ENCODE peak calls at places on chromosomes 4 and X, in seven cellular contexts. Y, K, X, H, I, C and U are unnamed samples.

GRCh38 chrX:74080165-74080564 is 223.8 kb upstream of the ZCCHC13 start:
- DNase-seq in C (no peak), Y (no peak), X (no peak), H (no peak), K (no peak), I (no peak), U (no peak)

GRCh38 chrX:71911731-71912050 is 1.0 kb downstream of the NHSL2 start:
- DNase-seq in K (no peak), Y (no peak), H (peak; percentile 30), I (peak; percentile 74), C (no peak), X (no peak), U (no peak)

GRCh38 chrX:133413218-133413925 is 1.9 kb downstream of the GPC4 start:
- DNase-seq in K (peak; percentile 18), X (peak; percentile 64), C (no peak), H (no peak), I (peak; percentile 45), Y (no peak), U (no peak)

GRCh38 chr4:17128268-17128667 is 229.8 kb upstream of the LDB2 start:
- DNase-seq in H (peak; percentile 75), X (no peak), C (no peak), I (no peak), K (no peak), Y (no peak), U (no peak)

GRCh38 chr4:143186634-143187033 is 1.9 kb downstream of the USP38 start:
- DNase-seq in H (peak; percentile 23), C (no peak), I (peak; percentile 6), X (no peak), Y (no peak), K (no peak), U (no peak)

GRCh38 chr4:7189475-7190277 is 2.7 kb upstream of the SORCS2 start:
- DNase-seq in X (peak; percentile 25), I (peak; percentile 22), C (no peak), K (no peak), Y (no peak), H (no peak), U (peak; percentile 17)

GRCh38 chr4:2873329-2873728 is 29.7 kb downstream of the ADD1 start:
- DNase-seq in K (no peak), Y (no peak), C (no peak), X (no peak), I (no peak), H (no peak), U (no peak)

GRCh38 chrX:41759817-41760216 is 35.8 kb downstream of the GPR82 start:
- DNase-seq in C (no peak), Y (no peak), I (peak; percentile 43), X (no peak), H (peak; percentile 19), K (no peak), U (no peak)

GRCh38 chr4:20486433-20486832 is 213.8 kb upstream of the PACRGL start:
- DNase-seq in C (no peak), K (no peak), H (no peak), X (no peak), I (no peak), Y (no peak), U (no peak)

GRCh38 chrX:45515262-45516215 is 314.9 kb upstream of the DIPK2B start:
- DNase-seq in H (peak; percentile 87), K (peak; percentile 79), Y (no peak), I (peak; percentile 49), X (peak; percentile 88), C (no peak), U (peak; percentile 67)

GRCh38 chr4:472881-473574 is 25.9 kb downstream of the ZNF721 start:
- DNase-seq in C (no peak), K (no peak), Y (no peak), H (peak; percentile 27), I (peak; percentile 40), X (no peak), U (no peak)

GRCh38 chr4:70901607-70901983 is 574 bp upstream of the MOB1B start:
- DNase-seq in X (no peak), K (no peak), Y (no peak), I (no peak), H (no peak), C (no peak), U (no peak)

GRCh38 chr4:1882850-1883271 is 11.7 kb downstream of the NSD2 start:
- DNase-seq in I (no peak), X (no peak), Y (no peak), C (no peak), K (no peak), H (no peak), U (no peak)

GRCh38 chrX:53088136-53088974 is 5.6 kb upstream of the KANTR start:
- DNase-seq in C (no peak), H (peak; percentile 85), I (peak; percentile 89), X (peak; percentile 93), Y (no peak), K (peak; percentile 86), U (peak; percentile 84)

GRCh38 chr4:105895609-105896460 is 564 bp downstream of the NPNT start:
- DNase-seq in K (peak; percentile 32), H (peak; percentile 2), I (peak; percentile 77), C (no peak), Y (peak; percentile 37), X (peak; percentile 77), U (peak; percentile 67)

GRCh38 chrX:50996930-50997329 is 86.4 kb downstream of the BMP15 start:
- DNase-seq in C (no peak), K (no peak), Y (no peak), H (no peak), X (no peak), I (peak; percentile 17), U (no peak)

GRCh38 chrX:151393514-151393913 is 3.5 kb upstream of the VMA21 start:
- DNase-seq in X (no peak), Y (peak; percentile 18), H (no peak), I (peak; percentile 72), K (no peak), C (no peak), U (no peak)

GRCh38 chr4:112348488-112349158 is 51.5 kb downstream of the ALPK1 start:
- DNase-seq in H (peak; percentile 67), K (no peak), C (no peak), X (peak; percentile 69), I (peak; percentile 81), Y (peak; percentile 51), U (no peak)

GRCh38 chr4:1871471-1872021 is 353 bp downstream of the NSD2 start:
- DNase-seq in K (peak; percentile 55), X (no peak), C (no peak), Y (peak; percentile 59), I (no peak), H (peak; percentile 30), U (no peak)

GRCh38 chr4:18869166-18869565 is 847.6 kb upstream of the LCORL start:
- DNase-seq in H (no peak), C (no peak), Y (no peak), K (no peak), I (no peak), X (no peak), U (no peak)

GRCh38 chr4:54882616-54883015 is 224.9 kb downstream of the KIT start:
- DNase-seq in Y (no peak), X (no peak), K (no peak), C (no peak), I (no peak), H (peak; percentile 15), U (no peak)

GRCh38 chrX:118536687-118537461 is 41.3 kb downstream of the DOCK11 start:
- DNase-seq in I (peak; percentile 20), H (peak; percentile 48), X (no peak), C (peak; percentile 33), Y (no peak), K (no peak), U (no peak)

DNA sequence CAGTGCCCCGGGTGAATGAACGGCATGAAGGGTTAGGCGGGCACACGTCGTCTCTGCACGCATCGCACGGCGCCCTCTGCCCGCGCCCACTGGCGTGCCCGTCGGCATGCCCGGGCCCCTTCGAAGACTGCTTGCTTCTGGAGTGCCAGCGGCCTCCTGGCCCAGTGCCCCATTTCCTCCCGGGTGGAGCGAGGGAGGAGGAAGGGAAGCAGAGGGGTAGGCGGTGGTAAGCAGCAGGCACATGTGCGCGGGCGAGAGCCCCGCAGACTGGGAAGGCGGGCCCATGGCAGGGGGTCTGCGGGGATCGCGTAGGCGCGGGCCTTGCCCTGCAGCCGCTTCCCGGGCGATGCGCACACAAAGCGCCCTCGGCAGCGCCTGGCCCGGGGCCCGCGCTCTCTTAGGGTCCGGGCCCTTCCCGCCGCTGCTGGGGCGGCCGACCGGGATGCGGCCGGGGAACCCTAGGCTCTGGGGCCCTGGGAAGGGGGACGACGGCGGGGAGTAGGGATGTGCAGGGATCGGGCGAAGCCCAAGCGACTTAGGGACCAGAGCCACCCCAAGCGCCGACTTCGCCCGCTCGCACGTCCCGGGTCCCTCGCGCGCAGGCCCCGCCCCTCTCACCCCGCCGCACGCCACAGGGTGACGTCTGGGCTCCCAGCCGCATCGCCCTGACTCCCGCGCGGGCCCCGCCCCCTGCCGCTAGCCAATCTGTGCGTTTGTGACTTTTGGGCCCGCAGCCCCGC is 866 bp upstream of the EMD start:
- DNase-seq in X (peak; percentile 98), H (no peak), I (no peak), Y (no peak), C (no peak), K (peak; percentile 70), U (peak; percentile 75)
- H3K4me3 ChIP-seq in X (peak overlapping the region; percentile 69), H (peak overlapping the region; percentile 52), I (peak overlapping the region; percentile 50), Y (peak overlapping the region; percentile 65), C (peak overlapping the region; percentile 63), K (no peak overlapping the region), U (peak overlapping the region; percentile 53)

DNA sequence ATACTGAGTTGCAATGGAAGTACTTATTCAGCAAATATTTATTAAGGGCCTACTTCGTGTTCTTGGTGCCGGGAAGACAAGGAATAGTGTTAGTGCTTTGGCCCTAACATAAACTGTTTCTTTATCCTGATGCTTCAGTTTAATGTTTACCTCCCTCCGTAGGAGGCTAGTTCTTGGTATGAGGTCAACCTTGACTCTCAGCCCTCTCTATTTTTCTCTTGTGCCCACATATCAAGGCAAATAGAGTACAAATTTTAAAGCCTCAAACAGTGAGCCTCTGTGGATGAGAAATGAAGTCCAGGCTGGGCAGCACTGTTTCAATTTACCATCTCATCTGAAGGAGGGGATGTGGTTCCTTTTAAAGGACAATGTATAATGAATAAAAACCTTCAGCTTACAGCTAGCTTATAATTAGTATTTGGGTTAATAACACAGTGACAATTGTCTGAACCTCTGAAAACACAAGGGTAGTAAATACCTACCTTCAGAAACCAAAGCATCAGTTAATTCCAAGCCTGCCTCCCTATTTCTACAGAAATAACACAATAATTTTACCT is 68.5 kb downstream of the SH3RF1 start:
- DNase-seq in K (no peak), H (no peak), I (no peak), C (no peak), Y (no peak), X (no peak), U (no peak)
- H3K4me1 ChIP-seq in K (peaks cover 18% of the 10 kb centered on the region), H (peaks cover 8% of the 10 kb centered on the region), I (peaks cover 63% of the 10 kb centered on the region), C (no peaks in the 10 kb centered on the region), Y (peaks cover 22% of the 10 kb centered on the region), X (peaks cover 66% of the 10 kb centered on the region), U (peaks cover 37% of the 10 kb centered on the region)

DNA sequence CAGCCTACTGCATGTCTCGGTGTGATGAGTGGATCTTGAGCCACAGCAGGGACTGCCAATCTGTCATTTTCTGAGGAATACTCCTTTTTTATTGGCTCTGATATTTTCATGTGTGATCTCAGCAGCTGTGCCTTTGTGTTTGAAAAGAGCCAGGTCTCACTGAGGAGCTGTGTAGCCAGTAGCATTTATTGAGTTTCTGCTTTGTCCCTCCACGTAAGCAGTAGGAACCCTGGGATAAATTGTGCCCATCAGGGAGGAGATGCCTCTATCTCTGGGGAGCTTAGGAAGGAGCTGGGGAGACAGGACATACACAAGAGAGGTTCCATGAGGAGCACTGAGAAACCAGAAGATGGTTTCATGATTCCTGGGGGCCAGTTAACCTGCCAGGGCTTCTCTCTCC is 18.8 kb upstream of the TRIM2 start:
- DNase-seq in C (no peak), Y (no peak), I (no peak), K (no peak), H (no peak), X (no peak), U (no peak)
- H3K4me3 ChIP-seq in C (no peak overlapping the region), Y (no peak overlapping the region), I (no peak overlapping the region), K (no peak overlapping the region), H (no peak overlapping the region), X (no peak overlapping the region), U (no peak overlapping the region)

GRCh38 chr4:89283975-89284556 is 23.5 kb downstream of the GPRIN3 start:
- DNase-seq in H (no peak), Y (no peak), I (no peak), K (no peak), X (no peak), C (no peak), U (no peak)
- H3K4me1 ChIP-seq in H (no peaks in the 10 kb centered on the region), Y (no peaks in the 10 kb centered on the region), I (no peaks in the 10 kb centered on the region), K (no peaks in the 10 kb centered on the region), X (no peaks in the 10 kb centered on the region), C (no peaks in the 10 kb centered on the region), U (peaks cover 20% of the 10 kb centered on the region)